ENCODE peak calls at places on chromosome 3, in four cellular contexts. One of them, this sample, is unnamed.

GRCh38 chr3:73610493-73610892 is 14.2 kb downstream of the PDZRN3 start:
- DNase-seq in fibroblast of lung: no peak
- DNase-seq in M059J: no peak
- DNase-seq in T-helper 9 cell: no peak
- DNase-seq in this sample: no peak

GRCh38 chr3:179189764-179190163 is 41.6 kb downstream of the PIK3CA start:
- DNase-seq in fibroblast of lung: peak; percentile 90
- DNase-seq in M059J: peak; percentile 13
- DNase-seq in T-helper 9 cell: no peak
- DNase-seq in this sample: no peak

GRCh38 chr3:110711851-110712396 is 359.7 kb upstream of the NECTIN3 start:
- DNase-seq in fibroblast of lung: no peak
- DNase-seq in M059J: peak; percentile 83
- DNase-seq in T-helper 9 cell: no peak
- DNase-seq in this sample: no peak

GRCh38 chr3:120369000-120369399 is 19.8 kb upstream of the LRRC58 start:
- DNase-seq in fibroblast of lung: no peak
- DNase-seq in M059J: no peak
- DNase-seq in T-helper 9 cell: no peak
- DNase-seq in this sample: no peak

GRCh38 chr3:185164428-185165217 is 11.8 kb upstream of the C3orf70 start:
- DNase-seq in fibroblast of lung: no peak
- DNase-seq in M059J: no peak
- DNase-seq in T-helper 9 cell: no peak
- DNase-seq in this sample: no peak

GRCh38 chr3:69218079-69218478 is 95.7 kb upstream of the LMOD3 start:
- DNase-seq in fibroblast of lung: no peak
- DNase-seq in M059J: no peak
- DNase-seq in T-helper 9 cell: no peak
- DNase-seq in this sample: no peak

GRCh38 chr3:33433843-33434242 is 6.4 kb downstream of the UBP1 start:
- DNase-seq in fibroblast of lung: peak; percentile 32
- DNase-seq in M059J: peak; percentile 19
- DNase-seq in T-helper 9 cell: no peak
- DNase-seq in this sample: no peak

GRCh38 chr3:71753716-71754609 is at the start of gene GPR27:
- DNase-seq in fibroblast of lung: peak; percentile 29
- DNase-seq in M059J: no peak
- DNase-seq in T-helper 9 cell: no peak
- DNase-seq in this sample: no peak

GRCh38 chr3:187802203-187802927 is 57.1 kb upstream of the BCL6 start:
- DNase-seq in fibroblast of lung: no peak
- DNase-seq in M059J: no peak
- DNase-seq in T-helper 9 cell: no peak
- DNase-seq in this sample: no peak

GRCh38 chr3:9704343-9705322 is 1.0 kb downstream of the CPNE9 start:
- DNase-seq in fibroblast of lung: peak; percentile 25
- DNase-seq in M059J: peak; percentile 21
- DNase-seq in T-helper 9 cell: no peak
- DNase-seq in this sample: no peak

GRCh38 chr3:192812736-192813383 is 85.5 kb upstream of the FGF12 start:
- DNase-seq in fibroblast of lung: peak; percentile 80
- DNase-seq in M059J: peak; percentile 64
- DNase-seq in T-helper 9 cell: no peak
- DNase-seq in this sample: no peak

GRCh38 chr3:40294434-40294833 is 15.1 kb upstream of the EIF1B start:
- DNase-seq in fibroblast of lung: no peak
- DNase-seq in M059J: no peak
- DNase-seq in T-helper 9 cell: no peak
- DNase-seq in this sample: no peak

GRCh38 chr3:99355465-99355864 is 282.9 kb upstream of the COL8A1 start:
- DNase-seq in fibroblast of lung: no peak
- DNase-seq in M059J: peak; percentile 16
- DNase-seq in T-helper 9 cell: no peak
- DNase-seq in this sample: no peak

GRCh38 chr3:4849739-4850138 is 129.5 kb upstream of the BHLHE40 start:
- DNase-seq in fibroblast of lung: no peak
- DNase-seq in M059J: no peak
- DNase-seq in T-helper 9 cell: no peak
- DNase-seq in this sample: no peak

GRCh38 chr3:89227218-89227617 is 119.8 kb downstream of the EPHA3 start:
- DNase-seq in fibroblast of lung: peak; percentile 33
- DNase-seq in M059J: no peak
- DNase-seq in T-helper 9 cell: no peak
- DNase-seq in this sample: no peak

GRCh38 chr3:61060421-61060861 is 190.8 kb downstream of the FHIT start:
- DNase-seq in fibroblast of lung: peak; percentile 4
- DNase-seq in M059J: no peak
- DNase-seq in T-helper 9 cell: no peak
- DNase-seq in this sample: no peak

GRCh38 chr3:46966811-46967210 is 9.7 kb downstream of the CCDC12 start:
- DNase-seq in fibroblast of lung: no peak
- DNase-seq in M059J: no peak
- DNase-seq in T-helper 9 cell: no peak
- DNase-seq in this sample: no peak

GRCh38 chr3:127667119-127667681 is 5.6 kb upstream of the ABTB1 start:
- DNase-seq in fibroblast of lung: no peak
- DNase-seq in M059J: no peak
- DNase-seq in T-helper 9 cell: no peak
- DNase-seq in this sample: no peak

GRCh38 chr3:133192967-133193366 is 154.8 kb downstream of the TMEM108 start:
- DNase-seq in fibroblast of lung: no peak
- DNase-seq in M059J: no peak
- DNase-seq in T-helper 9 cell: no peak
- DNase-seq in this sample: no peak

GRCh38 chr3:71495708-71496472 is 87.6 kb downstream of the FOXP1 start:
- DNase-seq in fibroblast of lung: peak; percentile 65
- DNase-seq in M059J: peak; percentile 78
- DNase-seq in T-helper 9 cell: no peak
- DNase-seq in this sample: no peak

GRCh38 chr3:139123377-139124095 is 78.8 kb upstream of the PRR23C start:
- DNase-seq in fibroblast of lung: no peak
- DNase-seq in M059J: no peak
- DNase-seq in T-helper 9 cell: no peak
- DNase-seq in this sample: no peak

GRCh38 chr3:14808025-14808424 is 10.7 kb upstream of the FGD5 start:
- DNase-seq in fibroblast of lung: no peak
- DNase-seq in M059J: no peak
- DNase-seq in T-helper 9 cell: no peak
- DNase-seq in this sample: no peak

GRCh38 chr3:18349197-18349798 is 75.8 kb downstream of the SATB1 start:
- DNase-seq in fibroblast of lung: no peak
- DNase-seq in M059J: no peak
- DNase-seq in T-helper 9 cell: no peak
- DNase-seq in this sample: no peak

GRCh38 chr3:23404241-23404640 is 201.1 kb downstream of the UBE2E2 start:
- DNase-seq in fibroblast of lung: no peak
- DNase-seq in M059J: peak; percentile 26
- DNase-seq in T-helper 9 cell: no peak
- DNase-seq in this sample: no peak

GRCh38 chr3:46008058-46008457 is 12.4 kb upstream of the FYCO1 start:
- DNase-seq in fibroblast of lung: no peak
- DNase-seq in M059J: no peak
- DNase-seq in T-helper 9 cell: no peak
- DNase-seq in this sample: no peak

GRCh38 chr3:67653425-67654098 is 850 bp downstream of the SUCLG2 start:
- DNase-seq in fibroblast of lung: no peak
- DNase-seq in M059J: no peak
- DNase-seq in T-helper 9 cell: no peak
- DNase-seq in this sample: no peak

GRCh38 chr3:53331871-53332270 is 15.5 kb downstream of the DCP1A start:
- DNase-seq in fibroblast of lung: no peak
- DNase-seq in M059J: no peak
- DNase-seq in T-helper 9 cell: no peak
- DNase-seq in this sample: no peak

GRCh38 chr3:123884258-123884831 is at the start of gene MYLK:
- DNase-seq in fibroblast of lung: peak; percentile 93
- DNase-seq in M059J: peak; percentile 98
- DNase-seq in T-helper 9 cell: no peak
- DNase-seq in this sample: no peak

GRCh38 chr3:111763968-111764367 is 95.1 kb upstream of the PHLDB2 start:
- DNase-seq in fibroblast of lung: peak; percentile 77
- DNase-seq in M059J: peak; percentile 58
- DNase-seq in T-helper 9 cell: no peak
- DNase-seq in this sample: no peak

GRCh38 chr3:149654188-149654601 is 3.6 kb downstream of the WWTR1 start:
- DNase-seq in fibroblast of lung: peak; percentile 75
- DNase-seq in M059J: peak; percentile 90
- DNase-seq in T-helper 9 cell: no peak
- DNase-seq in this sample: no peak